ENCODE peak calls at places on chromosomes 2 and 18, in six cellular contexts. S, N, G, X, T and B are unnamed samples.
A peak's percentile ranks its signal among the peaks of the same experiment; 100 is the strongest.

GRCh38 chr2:20424300-20425290 is 22.3 kb upstream of the RHOB start:
- DNase-seq in N (peak; percentile 97), T (no peak), G (peak; percentile 73), S (peak; percentile 71), X (peak; percentile 62), B (peak; percentile 80)

GRCh38 chr2:34545486-34546136 is 946.5 kb upstream of the FAM98A start:
- DNase-seq in T (no peak), S (no peak), X (no peak), N (no peak), G (no peak), B (no peak)

GRCh38 chr2:157919181-157919580 is 43.1 kb upstream of the ACVR1 start:
- DNase-seq in S (no peak), X (no peak), N (no peak), G (no peak), T (no peak), B (no peak)

GRCh38 chr18:77177009-77177408 is 44.4 kb upstream of the MBP start:
- DNase-seq in T (peak; percentile 26), G (no peak), X (no peak), N (peak; percentile 81), S (no peak), B (peak; percentile 35)

GRCh38 chr2:172806426-172807008 is 70.9 kb downstream of the RAPGEF4 start:
- DNase-seq in T (no peak), N (peak; percentile 72), S (no peak), G (peak; percentile 33), X (no peak), B (peak; percentile 76)

GRCh38 chr2:237696471-237696870 is 69.1 kb downstream of the LRRFIP1 start:
- DNase-seq in T (no peak), G (no peak), N (no peak), X (no peak), S (no peak), B (no peak)

GRCh38 chr18:69636529-69637301 is 236.0 kb downstream of the DOK6 start:
- DNase-seq in S (no peak), X (no peak), G (no peak), N (no peak), T (no peak), B (no peak)

GRCh38 chr2:217827430-217828201 is 175.2 kb downstream of the TNS1 start:
- DNase-seq in X (no peak), T (no peak), N (peak; percentile 30), G (peak; percentile 58), S (peak; percentile 68), B (no peak)

GRCh38 chr2:36397040-36397616 is 41.5 kb downstream of the CRIM1 start:
- DNase-seq in S (no peak), T (no peak), G (no peak), N (no peak), X (no peak), B (no peak)

GRCh38 chr2:112867701-112868631 is 31.4 kb upstream of the IL1B start:
- DNase-seq in T (no peak), N (no peak), X (no peak), S (no peak), G (no peak), B (no peak)

GRCh38 chr2:74063486-74063885 is 78.8 kb downstream of the TET3 start:
- DNase-seq in G (no peak), X (no peak), N (peak; percentile 23), S (no peak), T (no peak), B (peak; percentile 5)

DNA sequence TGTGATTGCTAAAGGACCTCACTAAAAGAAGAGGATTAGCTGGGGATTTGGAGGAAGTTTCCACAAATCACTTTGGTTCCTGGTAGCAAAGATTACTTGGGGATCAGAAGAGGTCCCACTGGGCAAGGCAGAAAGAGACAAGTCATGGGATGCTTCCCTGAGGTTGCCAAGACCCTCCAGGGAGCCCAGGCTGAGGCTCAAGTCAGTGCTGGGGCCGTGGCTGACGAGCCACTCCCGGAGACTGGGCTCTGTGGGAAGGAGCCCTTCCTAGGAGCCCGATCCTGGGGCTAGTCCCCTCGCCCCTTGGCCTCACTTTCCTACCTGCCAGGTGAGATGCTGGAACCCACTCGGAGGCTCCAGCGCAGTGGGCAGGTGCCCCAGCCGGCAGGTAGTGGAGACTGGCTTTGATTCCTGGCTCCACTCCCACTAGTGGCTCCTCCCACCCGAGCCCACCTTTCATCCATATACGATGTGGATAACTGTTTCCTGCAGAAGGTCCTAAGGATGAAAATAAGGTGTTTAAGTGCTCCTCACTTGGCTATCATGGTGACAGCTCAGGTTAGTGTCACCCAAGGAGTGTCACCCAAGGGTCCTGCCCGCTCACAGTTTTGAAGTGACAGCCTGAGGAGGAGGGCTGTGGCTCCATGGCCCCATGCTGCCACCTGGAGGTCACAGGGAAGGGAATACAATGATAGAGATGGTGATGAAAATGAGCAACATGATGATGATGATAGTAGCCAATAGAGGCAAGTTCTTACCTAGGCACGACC is 100.5 kb downstream of the CAPN13 start:
- DNase-seq in X (no peak), G (peak; percentile 79), T (no peak), S (peak; percentile 79), N (peak; percentile 60), B (peak; percentile 65)
- TF ChIP-seq CTCF in X (peak; percentile 87), G (peak; percentile 74), T (peak; percentile 84), S (peak; percentile 76), N (peak; percentile 92), B (peak; percentile 89)

GRCh38 chr2:164703915-164704706 is 82.8 kb upstream of the GRB14 start:
- DNase-seq in S (no peak), X (no peak), G (no peak), T (no peak), N (no peak), B (no peak)
- TF ChIP-seq CTCF in S (no peak), X (no peak), G (no peak), T (peak; percentile 14), N (no peak), B (no peak)

DNA sequence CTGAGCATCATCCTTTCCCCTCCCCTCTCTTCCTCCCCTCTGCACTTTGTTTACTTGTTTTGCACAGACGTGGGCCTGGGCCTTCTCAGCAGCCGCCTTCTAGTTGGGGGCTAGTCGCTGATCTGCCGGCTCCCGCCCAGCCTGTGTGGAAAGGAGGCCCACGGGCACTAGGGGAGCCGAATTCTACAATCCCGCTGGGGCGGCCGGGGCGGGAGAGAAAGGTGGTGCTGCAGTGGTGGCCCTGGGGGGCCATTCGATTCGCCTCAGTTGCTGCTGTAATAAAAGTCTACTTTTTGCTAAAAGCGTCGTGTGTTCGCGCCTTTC is 261 bp upstream of the KRTCAP3 start:
- DNase-seq in S (no peak), X (no peak), N (no peak), T (no peak), G (no peak), B (no peak)
- TF ChIP-seq CTCF in S (no peak), X (no peak), N (no peak), T (peak; percentile 24), G (no peak), B (no peak)

DNA sequence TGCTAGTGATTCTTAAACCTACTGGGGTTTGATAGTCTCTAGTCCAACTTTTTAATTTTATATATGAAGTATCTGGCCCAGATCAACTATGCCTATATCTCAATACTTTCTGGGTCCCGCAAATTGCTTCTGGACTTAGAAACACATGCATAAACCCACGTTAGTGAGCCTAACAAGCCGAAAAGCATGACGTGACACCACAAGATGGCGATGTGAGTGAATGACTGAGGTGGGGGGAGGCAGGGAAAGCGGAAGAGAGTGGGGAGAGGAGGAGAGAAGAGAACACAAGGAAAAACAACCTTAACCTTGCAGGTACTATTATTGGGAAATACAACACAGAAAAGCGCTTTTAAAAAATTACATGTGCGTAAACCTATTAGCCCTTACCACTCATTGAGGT is 13.8 kb downstream of the PDIA6 start:
- DNase-seq in X (no peak), S (no peak), G (no peak), N (peak; percentile 14), T (no peak), B (no peak)
- TF ChIP-seq CTCF in X (no peak), S (no peak), G (no peak), N (no peak), T (no peak), B (no peak)

DNA sequence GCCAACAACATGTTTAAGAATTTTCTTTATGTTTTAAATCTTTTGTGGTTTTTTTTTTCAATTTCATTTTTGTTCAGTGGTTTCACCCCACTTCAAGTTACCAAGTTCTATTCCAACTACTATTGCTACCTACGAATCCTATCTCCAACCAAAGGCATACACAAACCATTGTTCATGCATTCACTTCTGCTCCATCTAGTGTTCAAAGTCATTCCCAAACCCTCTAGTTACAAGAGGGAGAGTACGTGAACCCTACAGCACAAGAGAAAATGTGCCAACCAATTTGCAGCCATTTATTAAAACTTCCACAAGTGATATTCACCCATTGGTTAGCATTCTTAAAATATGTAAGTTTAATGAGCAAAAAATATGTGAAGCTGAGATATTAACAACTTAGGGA is 295.1 kb upstream of the KYNU start:
- DNase-seq in S (no peak), N (no peak), X (no peak), T (no peak), G (no peak), B (no peak)
- TF ChIP-seq CTCF in S (no peak), N (no peak), X (no peak), T (peak; percentile 18), G (no peak), B (no peak)

GRCh38 chr2:219574509-219575311 is 2.6 kb downstream of the INHA start:
- DNase-seq in N (no peak), S (no peak), X (no peak), T (no peak), G (no peak), B (no peak)

GRCh38 chr2:219578811-219579210 is 6.7 kb downstream of the INHA start:
- DNase-seq in X (no peak), S (no peak), N (peak; percentile 60), G (no peak), T (no peak), B (peak; percentile 49)

GRCh38 chr2:219573166-219573565 is 1.1 kb downstream of the INHA start:
- DNase-seq in G (no peak), T (no peak), N (no peak), S (no peak), X (no peak), B (no peak)

GRCh38 chr2:219575566-219576504 is 3.7 kb downstream of the INHA start:
- DNase-seq in T (no peak), S (no peak), X (no peak), G (no peak), N (no peak), B (no peak)

GRCh38 chr2:219576505-219577388 is 4.6 kb downstream of the INHA start:
- DNase-seq in X (no peak), S (no peak), N (no peak), T (no peak), G (peak; percentile 76), B (no peak)
- TF ChIP-seq CTCF in X (no peak), S (no peak), N (no peak), T (no peak), G (no peak), B (no peak)

GRCh38 chr18:38427736-38428135 is 862.1 kb upstream of the CELF4 start:
- DNase-seq in S (no peak), T (no peak), G (no peak), N (no peak), X (no peak), B (no peak)

GRCh38 chr18:38422216-38422615 is 856.6 kb upstream of the CELF4 start:
- DNase-seq in S (no peak), X (no peak), T (no peak), N (no peak), G (no peak), B (no peak)

DNA sequence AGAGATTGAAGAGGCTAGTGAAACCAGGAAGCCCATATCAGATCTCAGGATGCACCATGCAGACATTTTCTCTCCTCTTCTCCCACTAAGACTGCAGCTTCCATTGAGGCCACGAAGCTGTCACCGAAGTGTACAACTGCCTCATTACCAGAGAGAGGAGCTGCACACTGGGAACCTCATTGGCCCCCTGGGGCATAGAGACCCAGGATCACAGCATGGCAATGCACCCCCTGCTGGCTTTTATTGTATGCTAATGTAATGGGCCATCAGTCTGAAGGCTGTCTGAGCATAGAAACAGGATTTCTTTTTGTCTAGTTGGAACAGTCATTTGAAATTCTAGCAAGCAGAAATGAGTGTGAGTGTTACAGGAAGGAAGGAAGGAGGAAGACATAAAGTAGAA is 861.6 kb upstream of the CELF4 start:
- DNase-seq in G (no peak), N (no peak), S (no peak), T (no peak), X (no peak), B (no peak)
- TF ChIP-seq CTCF in G (no peak), N (no peak), S (no peak), T (no peak), X (no peak), B (no peak)